ENCODE peak calls at places on chromosomes 1 and 21, in nine cellular contexts. I is lower lobe of right lung; E is mesenchymal stem cell; M is colonic mucosa; U is effector memory CD4-positive, alpha-beta T cell; V is left lung; R is heart left ventricle; L is kidney; H is ovary. Q is an unnamed sample.

GRCh38 chr21:33559813-33560212 is 17.0 kb downstream of the SON start:
- DNase-seq in M (no peak), E (no peak), I (no peak), R (no peak), V (no peak), H (no peak), U (no peak), L (no peak), Q (no peak)

GRCh38 chr1:64867266-64867665 is 99.1 kb downstream of the JAK1 start:
- DNase-seq in I (no peak), H (no peak), V (no peak), U (no peak), L (no peak), R (no peak), M (no peak), E (no peak), Q (no peak)

GRCh38 chr1:117664314-117664713 is 58.5 kb downstream of the TENT5C start:
- DNase-seq in E (no peak), M (no peak), L (no peak), V (no peak), R (no peak), U (peak), I (no peak), H (no peak), Q (peak)

GRCh38 chr1:108719654-108720435 is 7.1 kb downstream of the FNDC7 start:
- DNase-seq in M (no peak), E (peak), H (no peak), U (no peak), L (no peak), R (no peak), V (no peak), I (no peak), Q (no peak)

GRCh38 chr1:112464501-112464900 is 44.3 kb upstream of the WNT2B start:
- DNase-seq in V (peak), E (no peak), U (no peak), L (no peak), I (no peak), H (no peak), R (no peak), M (peak), Q (no peak)

GRCh38 chr1:2587071-2587859 is 688 bp downstream of the PRXL2B start:
- DNase-seq in V (no peak), U (no peak), M (peak), I (no peak), L (no peak), R (no peak), E (no peak), H (no peak), Q (no peak)

GRCh38 chr1:228207381-228207810 is 448 bp upstream of the OBSCN start:
- DNase-seq in R (no peak), L (peak), V (no peak), I (peak), M (no peak), H (no peak), U (no peak), E (no peak), Q (no peak)

GRCh38 chr21:31236528-31236927 is 107.5 kb downstream of the TIAM1 start:
- DNase-seq in U (no peak), L (no peak), E (no peak), M (no peak), V (no peak), H (no peak), R (no peak), I (no peak), Q (no peak)

GRCh38 chr1:18901952-18902522 is 318 bp downstream of the ALDH4A1 start:
- DNase-seq in M (no peak), U (no peak), I (no peak), H (no peak), L (no peak), R (no peak), E (peak), V (no peak), Q (no peak)

GRCh38 chr1:210483821-210484220 is 155.1 kb downstream of the HHAT start:
- DNase-seq in V (no peak), I (no peak), M (no peak), L (no peak), E (no peak), R (no peak), U (no peak), H (no peak), Q (no peak)

GRCh38 chr1:224357626-224358124 is 996 bp downstream of the CNIH4 start:
- DNase-seq in V (no peak), H (no peak), R (no peak), M (no peak), U (no peak), L (no peak), E (peak), I (no peak), Q (no peak)

GRCh38 chr1:211910136-211910884 is 79.7 kb upstream of the LPGAT1 start:
- DNase-seq in R (no peak), M (no peak), H (no peak), V (no peak), I (no peak), L (no peak), U (no peak), E (no peak), Q (no peak)

GRCh38 chr1:171532520-171532919 is 47.2 kb downstream of the PRRC2C start:
- DNase-seq in E (no peak), M (no peak), L (no peak), U (no peak), V (no peak), R (no peak), I (no peak), H (no peak), Q (no peak)

GRCh38 chr1:66335859-66336640 is 197.9 kb upstream of the SGIP1 start:
- DNase-seq in R (peak), M (peak), U (peak), H (no peak), L (peak), I (peak), V (peak), E (peak), Q (peak)

GRCh38 chr1:43936470-43937151 is 3.0 kb downstream of the ARTN start:
- DNase-seq in L (no peak), H (peak), E (peak), I (peak), U (no peak), M (peak), V (no peak), R (no peak), Q (no peak)

GRCh38 chr1:7893529-7894180 is 40.8 kb upstream of the UTS2 start:
- DNase-seq in E (no peak), R (no peak), M (no peak), V (no peak), U (no peak), L (no peak), H (no peak), I (no peak), Q (no peak)

GRCh38 chr1:232146514-232146913 is 483.4 kb downstream of the SIPA1L2 start:
- DNase-seq in R (no peak), L (no peak), H (no peak), E (no peak), M (no peak), V (no peak), I (no peak), U (no peak), Q (no peak)

GRCh38 chr1:211825990-211826389 is 4.6 kb downstream of the LPGAT1 start:
- DNase-seq in U (no peak), M (no peak), E (peak), H (no peak), R (no peak), V (no peak), I (no peak), L (no peak), Q (no peak)

GRCh38 chr1:183693521-183693920 is 40.4 kb upstream of the APOBEC4 start:
- DNase-seq in I (no peak), E (no peak), U (no peak), H (no peak), M (no peak), R (no peak), L (no peak), V (no peak), Q (no peak)

GRCh38 chr1:111920221-111921024 is 69.0 kb downstream of the KCND3 start:
- DNase-seq in L (no peak), I (no peak), U (no peak), E (peak), V (no peak), H (no peak), M (no peak), R (peak), Q (peak)

GRCh38 chr1:70204578-70204977 is 801 bp downstream of the LRRC40 start:
- DNase-seq in I (no peak), U (no peak), R (no peak), H (no peak), E (peak), V (no peak), L (no peak), M (no peak), Q (no peak)

GRCh38 chr1:9860887-9861286 is 37.1 kb upstream of the CLSTN1 start:
- DNase-seq in E (no peak), M (no peak), L (no peak), U (no peak), R (no peak), V (no peak), H (no peak), I (no peak), Q (no peak)

GRCh38 chr1:34701326-34702129 is 53.3 kb upstream of the GJB5 start:
- DNase-seq in V (no peak), H (no peak), R (no peak), L (no peak), M (no peak), E (no peak), I (no peak), U (no peak), Q (no peak)

GRCh38 chr1:157622471-157622870 is 24.6 kb upstream of the FCRL4 start:
- DNase-seq in E (no peak), H (no peak), V (no peak), U (no peak), I (no peak), R (no peak), M (no peak), L (no peak), Q (no peak)

GRCh38 chr1:66925944-66926343 is 1.2 kb downstream of the MIER1 start:
- DNase-seq in I (no peak), R (no peak), H (no peak), U (no peak), L (no peak), V (no peak), E (peak), M (peak), Q (no peak)

GRCh38 chr1:155166373-155167165 is 6.5 kb downstream of the KRTCAP2 start:
- DNase-seq in U (no peak), R (peak), H (peak), E (peak), L (peak), V (no peak), M (peak), I (no peak), Q (peak)

DNA sequence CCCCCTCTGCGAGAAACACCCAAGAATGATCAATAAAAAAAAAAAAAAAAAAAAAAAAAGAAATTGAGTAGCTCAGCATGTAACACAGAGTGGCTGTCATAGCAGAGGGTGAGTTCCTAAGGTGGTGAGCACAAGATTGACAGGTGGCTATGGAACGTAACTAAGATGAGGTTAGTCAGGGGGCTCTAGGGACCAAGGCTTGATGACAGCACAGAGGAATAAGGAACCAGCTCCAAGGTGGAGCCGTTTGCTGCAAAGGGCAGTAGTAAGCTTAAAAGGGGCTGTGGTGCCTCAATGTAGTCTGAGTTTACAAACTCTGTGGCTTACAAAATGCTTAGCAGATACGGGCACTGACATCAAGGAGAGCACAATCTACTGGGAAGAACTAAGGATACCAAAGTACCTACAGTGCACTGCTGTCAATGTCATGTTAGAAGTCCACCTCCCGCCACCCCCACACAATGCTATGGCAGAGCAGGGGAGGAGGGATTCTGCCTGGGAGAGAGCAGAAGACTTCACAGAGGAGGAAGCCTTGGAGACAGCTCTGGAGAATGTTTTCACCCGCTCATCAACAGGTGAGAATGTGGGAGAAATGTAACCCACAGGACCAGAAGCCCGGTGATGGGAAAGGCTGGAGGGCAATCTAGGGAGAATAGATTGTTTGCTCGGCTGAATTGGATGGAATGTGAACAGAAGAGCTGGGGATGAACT is 13.1 kb downstream of the IQGAP3 start:
- DNase-seq in L (no peak), R (no peak), U (no peak), E (no peak), H (no peak), V (no peak), I (no peak), M (no peak), Q (no peak)
- H3K4me3 ChIP-seq in L (no peak), R (no peak), U (no peak), E (no peak), H (no peak), V (no peak), I (no peak), M (no peak), Q (no peak)

GRCh38 chr21:37375866-37376574 is 9.4 kb downstream of the DYRK1A start:
- DNase-seq in R (no peak), U (no peak), H (no peak), E (no peak), V (no peak), L (no peak), M (no peak), I (no peak), Q (no peak)
- H3K27ac ChIP-seq in R (no peak), U (no peak), H (no peak), E (no peak), V (no peak), L (no peak), M (no peak), I (no peak), Q (no peak)

DNA sequence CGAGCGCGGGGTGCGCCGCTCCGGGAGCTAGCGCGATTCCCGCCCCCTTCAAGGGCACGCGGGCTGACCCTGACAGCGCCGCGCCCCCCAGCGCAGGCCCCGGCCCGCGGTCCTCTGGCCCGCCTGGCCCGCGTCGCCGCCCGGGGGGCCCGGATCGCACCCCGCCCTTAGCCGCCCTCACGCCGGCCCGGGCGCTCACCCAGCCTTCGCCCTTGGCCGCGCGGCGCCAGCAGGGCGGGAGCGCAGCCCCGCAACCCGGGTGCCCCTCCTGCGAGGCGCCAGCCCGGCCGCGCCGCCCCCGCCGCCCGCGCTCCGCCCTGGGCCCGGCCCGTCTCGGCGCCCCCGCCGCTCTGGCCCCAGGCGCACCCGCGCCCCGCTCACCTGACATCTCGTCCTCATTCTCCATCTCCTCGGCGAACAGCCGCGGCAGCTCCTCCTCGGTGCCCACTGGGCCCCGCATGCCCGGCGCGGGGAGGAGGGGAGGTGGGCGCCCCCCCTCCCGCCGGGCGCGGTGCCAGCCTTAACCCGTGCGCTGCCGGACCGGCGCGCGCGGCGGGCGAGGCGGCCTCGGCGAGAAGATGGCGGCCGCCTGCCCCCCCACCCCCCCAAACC is 451 bp downstream of the CHD5 start:
- DNase-seq in M (no peak), L (peak), I (no peak), U (no peak), H (no peak), E (no peak), R (no peak), V (no peak), Q (no peak)
- H3K4me3 ChIP-seq in M (no peak), L (no peak), I (peak), U (no peak), H (peak), E (no peak), R (peak), V (no peak), Q (peak)

GRCh38 chr1:33459766-33460543 is 12.5 kb upstream of the ZSCAN20 start:
- DNase-seq in L (no peak), R (no peak), U (no peak), E (peak), M (no peak), I (no peak), V (no peak), H (no peak), Q (no peak)
- H3K27ac ChIP-seq in L (no peak), R (peak), U (no peak), E (peak), M (no peak), I (no peak), V (peak), H (no peak), Q (peak)

DNA sequence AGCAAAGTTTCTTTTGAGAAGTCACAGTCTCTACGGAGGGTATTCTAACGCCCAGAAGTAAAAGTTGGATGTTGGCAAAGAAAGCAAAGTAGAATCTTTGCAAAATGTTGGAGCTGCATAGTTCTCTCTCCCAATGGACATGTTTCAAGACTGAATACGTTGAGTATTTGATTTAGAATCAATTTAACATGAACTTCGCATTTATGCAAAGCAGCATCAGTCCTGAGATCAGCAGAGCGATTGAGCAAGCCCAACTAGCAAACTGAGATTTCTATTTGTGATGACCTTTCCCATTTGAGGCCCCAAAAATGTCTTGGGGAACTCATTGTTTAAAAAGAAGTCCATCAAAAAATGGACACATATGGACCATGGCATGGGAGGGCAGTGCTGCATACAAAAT is 8.0 kb downstream of the RUNX1 start:
- DNase-seq in V (no peak), R (no peak), E (no peak), U (no peak), H (no peak), I (no peak), L (no peak), M (no peak), Q (no peak)
- H3K4me3 ChIP-seq in V (no peak), R (no peak), E (peak), U (peak), H (no peak), I (no peak), L (no peak), M (no peak), Q (no peak)

GRCh38 chr1:242140871-242141270 is 142.0 kb upstream of the MAP1LC3C start:
- DNase-seq in H (no peak), I (no peak), L (no peak), V (no peak), E (no peak), R (no peak), M (no peak), U (no peak), Q (no peak)
- H3K27ac ChIP-seq in H (no peak), I (no peak), L (no peak), V (no peak), E (no peak), R (no peak), M (no peak), U (no peak), Q (no peak)

GRCh38 chr1:193366764-193367507 is 180.5 kb upstream of the B3GALT2 start:
- DNase-seq in H (no peak), U (no peak), M (no peak), L (no peak), V (no peak), I (no peak), R (no peak), E (no peak), Q (no peak)

GRCh38 chr1:193372553-193372952 is 186.1 kb upstream of the B3GALT2 start:
- DNase-seq in L (no peak), U (no peak), R (no peak), H (no peak), I (no peak), E (no peak), V (no peak), M (no peak), Q (no peak)

GRCh38 chr1:193367863-193368262 is 181.4 kb upstream of the B3GALT2 start:
- DNase-seq in M (no peak), I (no peak), U (no peak), V (no peak), H (no peak), L (no peak), E (no peak), R (no peak), Q (no peak)

GRCh38 chr1:193368302-193368701 is 181.9 kb upstream of the B3GALT2 start:
- DNase-seq in I (no peak), H (no peak), M (no peak), L (no peak), V (no peak), R (no peak), U (no peak), E (no peak), Q (no peak)
- H3K4me3 ChIP-seq in I (peak), H (no peak), M (no peak), L (no peak), V (no peak), R (no peak), U (peak), E (no peak), Q (no peak)

GRCh38 chr1:76679534-76680152 is 187.6 kb upstream of the ST6GALNAC5 start:
- DNase-seq in M (no peak), I (no peak), H (no peak), V (no peak), E (no peak), U (no peak), R (no peak), L (no peak), Q (no peak)

GRCh38 chr1:76669624-76670023 is 197.7 kb upstream of the ST6GALNAC5 start:
- DNase-seq in R (no peak), H (no peak), U (no peak), M (no peak), E (no peak), V (no peak), L (no peak), I (no peak), Q (no peak)

GRCh38 chr1:76669146-76669545 is 198.1 kb upstream of the ST6GALNAC5 start:
- DNase-seq in M (no peak), V (no peak), H (no peak), I (no peak), R (no peak), L (no peak), E (no peak), U (no peak), Q (no peak)

GRCh38 chr1:76677775-76678405 is 189.4 kb upstream of the ST6GALNAC5 start:
- DNase-seq in H (no peak), R (no peak), U (no peak), L (no peak), V (no peak), M (no peak), I (no peak), E (no peak), Q (no peak)

DNA sequence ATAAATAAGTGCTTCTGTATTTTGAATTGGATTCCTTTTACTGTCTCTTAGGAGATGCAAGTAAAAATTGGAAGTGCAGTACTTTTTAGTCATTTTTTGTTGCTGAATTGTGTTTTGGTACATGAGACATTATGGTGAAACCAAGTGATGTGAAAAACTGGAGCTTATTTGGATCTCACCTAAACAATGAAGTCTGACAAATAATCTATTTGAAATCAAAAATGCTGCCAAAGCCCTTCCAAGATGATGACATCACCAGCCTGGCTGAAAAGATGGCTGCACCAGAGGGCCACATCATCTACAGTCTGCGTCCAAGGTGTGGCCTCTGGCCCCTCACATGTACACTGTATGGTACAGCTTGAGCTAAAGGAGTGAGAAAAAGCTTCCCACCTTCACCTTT is 192.6 kb upstream of the ST6GALNAC5 start:
- DNase-seq in M (no peak), L (no peak), H (no peak), R (no peak), U (no peak), I (no peak), E (no peak), V (no peak), Q (no peak)
- H3K27ac ChIP-seq in M (no peak), L (no peak), H (no peak), R (no peak), U (no peak), I (no peak), E (no peak), V (no peak), Q (no peak)

GRCh38 chr21:38788275-38788911 is 17.3 kb upstream of the ETS2 start:
- DNase-seq in L (no peak), U (no peak), M (no peak), V (no peak), R (no peak), E (no peak), I (no peak), H (no peak), Q (no peak)

GRCh38 chr21:38785483-38785882 is 20.2 kb upstream of the ETS2 start:
- DNase-seq in R (no peak), U (no peak), M (no peak), V (no peak), H (no peak), I (no peak), L (no peak), E (no peak), Q (no peak)

GRCh38 chr21:38790038-38790437 is 15.7 kb upstream of the ETS2 start:
- DNase-seq in L (no peak), M (peak), H (no peak), I (no peak), U (no peak), E (no peak), R (no peak), V (no peak), Q (no peak)

GRCh38 chr21:38789275-38789674 is 16.5 kb upstream of the ETS2 start:
- DNase-seq in M (no peak), I (no peak), E (no peak), L (no peak), U (no peak), R (no peak), H (no peak), V (no peak), Q (no peak)

GRCh38 chr21:38787461-38788274 is 18.1 kb upstream of the ETS2 start:
- DNase-seq in U (no peak), I (no peak), E (peak), L (peak), M (peak), H (no peak), R (no peak), V (peak), Q (no peak)
- H3K4me3 ChIP-seq in U (no peak), I (no peak), E (no peak), L (no peak), M (no peak), H (no peak), R (no peak), V (no peak), Q (no peak)

Q was measured in coronary artery.